ENCODE peak calls at places on chromosomes 6 and 20, in six cellular contexts. D is HepG2, S is GM12878, Y is H1, X is GM23338, Z is K562. R is an unnamed sample.

GRCh38 chr6:144725731-144726522 is 440.8 kb downstream of the UTRN start:
- DNase-seq in D (no peak), S (no peak), Y (no peak), Z (no peak), X (peak; percentile 29), R (no peak)

GRCh38 chr20:53915459-53916172 is 154.8 kb downstream of the BCAS1 start:
- DNase-seq in Z (peak; percentile 84), Y (peak; percentile 97), S (peak; percentile 89), D (peak; percentile 84), X (peak; percentile 95), R (peak; percentile 93)

GRCh38 chr6:139882977-139883728 is 508.7 kb upstream of the CITED2 start:
- DNase-seq in S (no peak), D (peak; percentile 7), Y (no peak), Z (no peak), X (no peak), R (no peak)

GRCh38 chr20:50343125-50343489 is 152.5 kb downstream of the CEBPB start:
- DNase-seq in Z (no peak), S (no peak), Y (no peak), X (no peak), D (no peak), R (no peak)

GRCh38 chr20:37758332-37758731 is 64.5 kb downstream of the CTNNBL1 start:
- DNase-seq in D (peak; percentile 24), X (peak; percentile 84), S (no peak), Z (peak; percentile 41), Y (peak; percentile 66), R (peak; percentile 70)

GRCh38 chr6:20630617-20631448 is 96.6 kb downstream of the CDKAL1 start:
- DNase-seq in D (peak; percentile 88), S (peak; percentile 9), Z (no peak), Y (no peak), X (no peak), R (no peak)

GRCh38 chr20:32480361-32481199 is 104.6 kb downstream of the NOL4L start:
- DNase-seq in X (no peak), D (no peak), Z (no peak), S (no peak), Y (no peak), R (no peak)

GRCh38 chr20:64105846-64106434 is 1.4 kb downstream of the NPBWR2 start:
- DNase-seq in S (no peak), Y (peak; percentile 43), D (no peak), Z (no peak), X (peak; percentile 1), R (peak; percentile 8)

GRCh38 chr20:45036044-45036755 is 64.7 kb downstream of the KCNS1 start:
- DNase-seq in X (no peak), Y (no peak), Z (no peak), S (no peak), D (peak; percentile 23), R (no peak)
- TF ChIP-seq CREB1 in X (no peak), Y (no peak), Z (no peak), S (no peak), D (no peak), R (no peak)

GRCh38 chr6:52187098-52187497 is 923 bp downstream of the IL17A start:
- DNase-seq in X (no peak), S (no peak), D (no peak), Z (no peak), Y (no peak), R (no peak)

GRCh38 chr6:52186480-52186879 is 305 bp downstream of the IL17A start:
- DNase-seq in Y (no peak), Z (no peak), S (no peak), D (no peak), X (no peak), R (no peak)

GRCh38 chr6:52183131-52183530 is 3.0 kb upstream of the IL17A start:
- DNase-seq in S (no peak), Y (no peak), D (no peak), Z (no peak), X (no peak), R (no peak)

GRCh38 chr6:52189974-52190373 is 3.8 kb downstream of the IL17A start:
- DNase-seq in Y (no peak), Z (no peak), S (no peak), D (no peak), X (peak; percentile 65), R (no peak)

GRCh38 chr6:52186075-52186474 is at the start of gene IL17A:
- DNase-seq in Y (no peak), S (no peak), D (no peak), X (no peak), Z (no peak), R (no peak)
- TF ChIP-seq CREB1 in Y (no peak), S (no peak), D (no peak), X (no peak), Z (no peak), R (no peak)

GRCh38 chr6:129731396-129731795 is 21.4 kb upstream of the ARHGAP18 start:
- DNase-seq in Y (no peak), X (no peak), D (no peak), Z (no peak), S (no peak), R (no peak)

GRCh38 chr6:129732542-129732941 is 22.6 kb upstream of the ARHGAP18 start:
- DNase-seq in X (no peak), Z (no peak), Y (no peak), S (no peak), D (no peak), R (no peak)

GRCh38 chr6:129733290-129733689 is 23.3 kb upstream of the ARHGAP18 start:
- DNase-seq in X (no peak), S (no peak), D (peak; percentile 58), Z (no peak), Y (no peak), R (no peak)

GRCh38 chr6:129732034-129732433 is 22.1 kb upstream of the ARHGAP18 start:
- DNase-seq in Z (peak; percentile 19), X (no peak), D (no peak), Y (no peak), S (no peak), R (no peak)

GRCh38 chr6:129730477-129731165 is 20.6 kb upstream of the ARHGAP18 start:
- DNase-seq in X (peak; percentile 52), Z (peak; percentile 18), S (no peak), Y (no peak), D (peak; percentile 58), R (no peak)
- TF ChIP-seq CREB1 in X (no peak), Z (no peak), S (no peak), Y (no peak), D (no peak), R (no peak)

DNA sequence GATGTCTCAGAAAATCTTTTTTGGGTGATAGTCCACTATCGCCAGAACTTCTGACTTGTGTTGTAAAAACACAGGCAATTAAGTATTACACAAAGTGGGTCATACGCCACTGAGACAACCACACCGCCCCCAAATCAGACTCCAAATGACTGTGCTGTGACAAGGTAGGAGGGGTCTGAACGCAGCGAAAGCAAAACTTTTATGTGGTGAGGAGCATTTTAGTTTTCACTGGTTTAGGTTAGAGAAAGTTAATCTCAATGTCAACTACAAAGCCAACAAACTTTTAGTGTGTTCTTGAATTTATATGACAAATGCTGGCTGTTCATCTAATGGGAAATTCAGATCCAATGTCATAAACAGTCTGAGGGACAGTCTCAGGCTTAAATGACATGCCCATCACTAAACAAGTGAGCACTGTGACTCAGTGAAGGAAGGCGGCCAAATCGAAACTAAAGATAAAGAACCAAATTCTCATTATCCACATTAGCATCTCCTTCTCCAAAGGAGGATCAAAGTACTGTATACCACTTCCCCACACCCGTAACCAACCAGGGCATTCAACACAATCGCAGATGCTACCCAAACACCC is 186.7 kb downstream of the GJA10 start:
- DNase-seq in Z (no peak), D (no peak), S (peak; percentile 15), Y (no peak), X (no peak), R (no peak)
- TF ChIP-seq CREB1 in Z (no peak), D (no peak), S (peak; percentile 72), Y (no peak), X (no peak), R (no peak)

R was measured in WTC11.